ENCODE peak calls at places on chromosomes 7 and 10, in nine cellular contexts. S, W, X, T, O, Y, Q, D and C are unnamed samples.

GRCh38 chr7:131488361-131488760 is 68.1 kb downstream of the PODXL start:
- DNase-seq in W (no peak), T (no peak), X (no peak), O (no peak), Q (no peak), Y (no peak), S (no peak), D (peak), C (no peak)

GRCh38 chr10:121590772-121591171 is 7.5 kb downstream of the FGFR2 start:
- DNase-seq in O (no peak), W (no peak), X (no peak), Y (peak), Q (no peak), D (no peak), S (peak), T (peak), C (no peak)

GRCh38 chr7:92634924-92635519 is 44.8 kb upstream of the FAM133B start:
- DNase-seq in Y (no peak), X (no peak), T (no peak), D (no peak), W (no peak), S (no peak), Q (no peak), O (no peak), C (no peak)

GRCh38 chr7:51079494-51079893 is 237.1 kb downstream of the COBL start:
- DNase-seq in X (no peak), O (no peak), S (no peak), T (no peak), D (no peak), Y (no peak), W (no peak), Q (no peak), C (no peak)

GRCh38 chr10:34808789-34809745 is 6.0 kb downstream of the PARD3 start:
- DNase-seq in Q (no peak), W (peak), Y (peak), T (no peak), X (no peak), S (no peak), D (no peak), O (no peak), C (no peak)

GRCh38 chr10:93006435-93007039 is 54.1 kb upstream of the CYP26C1 start:
- DNase-seq in S (no peak), Y (no peak), D (no peak), X (no peak), Q (no peak), T (no peak), W (no peak), O (no peak), C (peak)

GRCh38 chr10:80283536-80284199 is 5.8 kb downstream of the MAT1A start:
- DNase-seq in Q (no peak), Y (no peak), W (no peak), D (no peak), O (no peak), S (no peak), T (no peak), X (no peak), C (no peak)

GRCh38 chr7:95011156-95011928 is 103.9 kb downstream of the PPP1R9A start:
- DNase-seq in O (no peak), W (no peak), S (no peak), T (no peak), X (no peak), D (no peak), Q (no peak), Y (no peak), C (no peak)

GRCh38 chr7:111364413-111364812 is 197.9 kb downstream of the IMMP2L start:
- DNase-seq in O (no peak), S (no peak), T (no peak), W (no peak), X (no peak), Q (no peak), D (no peak), Y (no peak), C (no peak)

DNA sequence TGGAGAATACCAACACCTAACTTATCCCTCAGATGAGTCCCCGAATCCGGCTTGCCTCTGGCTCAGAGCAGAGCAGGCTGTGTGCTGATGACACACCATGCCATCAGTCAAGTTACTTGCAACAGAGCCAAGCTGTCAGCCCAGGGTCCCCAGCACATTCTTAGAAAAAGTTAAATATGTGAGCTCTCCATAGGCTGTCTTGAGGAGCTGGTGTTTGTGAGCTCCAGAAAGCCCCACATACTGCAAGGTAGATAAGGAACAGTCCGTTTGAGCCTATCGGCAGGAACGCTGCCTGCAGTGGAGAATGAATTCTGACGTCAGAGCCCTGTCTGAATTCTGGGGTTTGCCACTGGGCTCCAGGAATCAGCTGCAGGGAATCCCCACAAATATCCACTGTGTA is 3.8 kb downstream of the SFXN4 start:
- DNase-seq in S (no peak), D (peak), Q (no peak), W (no peak), O (no peak), X (no peak), Y (peak), T (no peak), C (no peak)
- TF ChIP-seq CTCF in S (no peak), D (no peak), Q (no peak), W (no peak), O (no peak), X (no peak), Y (peak), T (no peak), C (no peak)

GRCh38 chr7:141358376-141358775 is 192.8 kb upstream of the AGK start:
- DNase-seq in X (no peak), O (no peak), Y (no peak), W (no peak), S (no peak), T (no peak), D (no peak), Q (no peak), C (no peak)

GRCh38 chr7:141351175-141351574 is 200.0 kb upstream of the AGK start:
- DNase-seq in X (no peak), S (no peak), Q (no peak), D (no peak), W (no peak), O (no peak), Y (no peak), T (no peak), C (no peak)

GRCh38 chr7:141354251-141354650 is 197.0 kb upstream of the AGK start:
- DNase-seq in W (no peak), D (no peak), Y (no peak), O (no peak), X (no peak), T (no peak), S (no peak), Q (no peak), C (no peak)

GRCh38 chr7:141356096-141356495 is 195.1 kb upstream of the AGK start:
- DNase-seq in O (no peak), S (no peak), D (no peak), W (no peak), X (no peak), T (no peak), Q (no peak), Y (no peak), C (no peak)

DNA sequence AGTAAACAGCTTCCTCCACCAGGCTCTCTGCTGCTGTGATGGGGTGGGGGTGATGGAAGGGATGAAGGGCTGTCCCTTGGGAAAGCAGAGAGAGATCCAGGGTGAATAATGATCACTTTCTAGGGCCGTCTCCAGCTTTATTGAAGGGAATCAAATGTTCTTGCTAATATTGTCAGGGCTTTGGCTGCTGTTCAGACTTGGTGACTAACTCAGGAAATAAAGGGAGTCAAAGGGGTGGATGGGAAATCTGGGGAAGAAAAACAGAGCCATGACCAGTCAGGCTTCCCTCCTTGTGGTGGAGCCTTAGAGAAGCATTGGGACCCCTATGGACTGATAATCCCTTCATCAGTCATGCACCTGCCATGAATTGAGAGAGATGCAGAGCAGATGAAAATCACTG is 196.2 kb upstream of the AGK start:
- DNase-seq in T (no peak), Y (no peak), Q (no peak), S (no peak), O (no peak), X (no peak), W (no peak), D (no peak), C (no peak)
- TF ChIP-seq POLR2AphosphoS5 in T (no peak), Y (no peak), Q (no peak), S (peak), O (no peak), X (no peak), W (no peak), D (no peak), C (no peak)

GRCh38 chr10:11901454-11902431 is 78.6 kb downstream of the PROSER2 start:
- DNase-seq in O (no peak), D (peak), S (no peak), W (peak), Y (peak), Q (no peak), X (no peak), T (no peak), C (no peak)
- TF ChIP-seq POLR2A in O (no peak), D (peak), S (no peak), W (no peak), Y (no peak), Q (no peak), X (no peak), T (no peak), C (no peak)

GRCh38 chr7:16661924-16662323 is 15.9 kb downstream of the BZW2 start:
- DNase-seq in X (no peak), T (no peak), S (no peak), O (no peak), Q (no peak), Y (no peak), D (no peak), W (no peak), C (no peak)
- TF ChIP-seq CTCF in X (no peak), T (no peak), S (no peak), O (no peak), Q (no peak), Y (no peak), D (no peak), W (no peak), C (no peak)

GRCh38 chr10:33777223-33777622 is 442.8 kb upstream of the NRP1 start:
- DNase-seq in S (no peak), Y (no peak), X (no peak), Q (no peak), D (no peak), T (no peak), O (no peak), W (no peak), C (no peak)
- TF ChIP-seq POLR2AphosphoS5 in S (no peak), Y (no peak), X (no peak), Q (no peak), D (no peak), T (no peak), O (no peak), W (no peak), C (no peak)